ENCODE peak calls at places on chromosomes 7 and 10, in seven cellular contexts. C, W, S, X, J, N and P are unnamed samples.

GRCh38 chr10:17001297-17001744 is 128.3 kb downstream of the CUBN start:
- DNase-seq in C (no peak), W (no peak), S (no peak), X (no peak), J (no peak), N (no peak), P (no peak)

GRCh38 chr7:107934991-107935770 is 44.2 kb downstream of the DLD start:
- DNase-seq in C (no peak), W (no peak), S (no peak), X (no peak), J (peak), N (no peak), P (no peak)

GRCh38 chr7:1236132-1236655 is 3.5 kb downstream of the UNCX start:
- DNase-seq in C (no peak), W (no peak), S (no peak), X (no peak), J (peak), N (no peak), P (no peak)

GRCh38 chr7:142562688-142563087 is 186.6 kb upstream of the PRSS1 start:
- DNase-seq in C (no peak), W (no peak), S (no peak), X (no peak), J (no peak), N (no peak), P (no peak)

GRCh38 chr7:1844336-1844955 is 174.4 kb downstream of the ELFN1 start:
- DNase-seq in C (no peak), W (no peak), S (peak), X (peak), J (no peak), N (no peak), P (no peak)

GRCh38 chr7:96823274-96823673 is 113.6 kb upstream of the SEM1 start:
- DNase-seq in C (no peak), W (no peak), S (no peak), X (no peak), J (no peak), N (no peak), P (no peak)

GRCh38 chr7:150368098-150368883 is at the start of gene REPIN1:
- DNase-seq in C (peak), W (peak), S (peak), X (peak), J (peak), N (peak), P (no peak)

GRCh38 chr10:132019366-132019765 is 37.6 kb upstream of the BNIP3 start:
- DNase-seq in C (no peak), W (no peak), S (no peak), X (peak), J (no peak), N (no peak), P (no peak)

GRCh38 chr10:10591682-10592412 is 425.8 kb upstream of the CELF2 start:
- DNase-seq in C (no peak), W (no peak), S (no peak), X (no peak), J (no peak), N (no peak), P (no peak)

DNA sequence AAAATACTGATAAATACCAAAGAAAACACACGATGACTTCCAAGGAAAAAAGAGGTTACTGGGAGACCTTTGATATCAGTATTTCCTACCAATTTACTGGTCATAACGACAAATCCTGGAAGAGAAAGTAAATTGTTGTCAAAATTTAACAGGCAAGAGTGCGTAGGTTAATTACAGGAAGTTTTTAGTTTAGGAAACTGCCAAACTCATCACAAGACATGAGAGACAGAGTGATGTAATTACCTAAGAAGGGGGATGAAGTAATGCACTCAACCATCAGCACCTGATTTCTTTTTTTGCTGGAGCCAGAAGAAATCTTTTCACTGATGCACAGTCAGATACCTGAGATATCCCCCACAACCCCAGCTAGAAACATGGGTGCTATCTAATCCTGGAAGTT is 16.8 kb downstream of the MACC1 start:
- DNase-seq in C (no peak), W (no peak), S (no peak), X (no peak), J (no peak), N (no peak), P (no peak)
- H3K27ac ChIP-seq in C (peak), W (no peak), S (no peak), X (no peak), J (no peak), N (peak), P (no peak)

GRCh38 chr7:116271980-116272886 is 61.9 kb downstream of the TES start:
- DNase-seq in C (peak), W (peak), S (no peak), X (peak), J (no peak), N (no peak), P (peak)
- TF ChIP-seq POLR2AphosphoS5 in C (peak), W (peak), S (peak), X (peak), J (no peak), N (no peak), P (peak)

GRCh38 chr7:70506463-70506862 is 625.5 kb upstream of the GALNT17 start:
- DNase-seq in C (no peak), W (no peak), S (no peak), X (no peak), J (peak), N (no peak), P (no peak)
- TF ChIP-seq CTCF in C (no peak), W (no peak), S (no peak), X (no peak), J (peak), N (peak), P (no peak)

DNA sequence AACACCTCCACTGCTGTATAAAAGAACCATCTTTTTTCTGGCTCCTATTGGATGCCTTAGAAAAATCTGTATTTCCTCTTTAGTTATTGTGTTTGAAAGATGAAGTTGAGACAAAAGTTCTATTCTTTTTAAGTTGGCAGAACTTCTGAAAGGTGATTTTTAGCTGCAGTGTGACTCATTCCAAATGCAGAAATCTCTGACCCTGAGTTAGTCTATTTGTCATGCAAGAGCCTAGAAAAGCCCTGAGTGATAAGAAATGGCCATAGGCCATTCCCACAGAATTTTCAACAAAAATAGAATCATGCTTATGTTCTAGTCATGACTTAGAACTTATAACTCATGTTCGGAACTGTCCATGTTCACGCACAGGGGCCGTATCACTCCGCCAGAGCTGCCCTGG is 89.1 kb downstream of the EGFR start:
- DNase-seq in C (no peak), W (no peak), S (no peak), X (no peak), J (no peak), N (no peak), P (no peak)
- H3K27ac ChIP-seq in C (no peak), W (peak), S (peak), X (no peak), J (no peak), N (no peak), P (peak)

GRCh38 chr10:61992059-61992460 is 90.6 kb downstream of the ARID5B start:
- DNase-seq in C (no peak), W (no peak), S (no peak), X (no peak), J (no peak), N (no peak), P (no peak)
- TF ChIP-seq POLR2AphosphoS5 in C (no peak), W (no peak), S (no peak), X (peak), J (no peak), N (no peak), P (no peak)

GRCh38 chr7:27160147-27160545 is 3.7 kb upstream of the HOXA7 start:
- DNase-seq in C (peak), W (no peak), S (peak), X (peak), J (no peak), N (no peak), P (no peak)

GRCh38 chr7:27162548-27162848 is 2.8 kb downstream of the HOXA9 start:
- DNase-seq in C (no peak), W (no peak), S (no peak), X (no peak), J (no peak), N (no peak), P (no peak)

GRCh38 chr7:27161721-27162547 is 3.4 kb downstream of the HOXA9 start:
- DNase-seq in C (peak), W (no peak), S (peak), X (peak), J (peak), N (no peak), P (no peak)

GRCh38 chr7:27160546-27161213 is 4.2 kb upstream of the HOXA7 start:
- DNase-seq in C (peak), W (no peak), S (peak), X (peak), J (peak), N (peak), P (no peak)

GRCh38 chr7:27161214-27161720 is 4.1 kb downstream of the HOXA9 start:
- DNase-seq in C (peak), W (no peak), S (peak), X (peak), J (no peak), N (peak), P (no peak)
- TF ChIP-seq CTCF in C (no peak), W (no peak), S (no peak), X (peak), J (no peak), N (no peak), P (no peak)

DNA sequence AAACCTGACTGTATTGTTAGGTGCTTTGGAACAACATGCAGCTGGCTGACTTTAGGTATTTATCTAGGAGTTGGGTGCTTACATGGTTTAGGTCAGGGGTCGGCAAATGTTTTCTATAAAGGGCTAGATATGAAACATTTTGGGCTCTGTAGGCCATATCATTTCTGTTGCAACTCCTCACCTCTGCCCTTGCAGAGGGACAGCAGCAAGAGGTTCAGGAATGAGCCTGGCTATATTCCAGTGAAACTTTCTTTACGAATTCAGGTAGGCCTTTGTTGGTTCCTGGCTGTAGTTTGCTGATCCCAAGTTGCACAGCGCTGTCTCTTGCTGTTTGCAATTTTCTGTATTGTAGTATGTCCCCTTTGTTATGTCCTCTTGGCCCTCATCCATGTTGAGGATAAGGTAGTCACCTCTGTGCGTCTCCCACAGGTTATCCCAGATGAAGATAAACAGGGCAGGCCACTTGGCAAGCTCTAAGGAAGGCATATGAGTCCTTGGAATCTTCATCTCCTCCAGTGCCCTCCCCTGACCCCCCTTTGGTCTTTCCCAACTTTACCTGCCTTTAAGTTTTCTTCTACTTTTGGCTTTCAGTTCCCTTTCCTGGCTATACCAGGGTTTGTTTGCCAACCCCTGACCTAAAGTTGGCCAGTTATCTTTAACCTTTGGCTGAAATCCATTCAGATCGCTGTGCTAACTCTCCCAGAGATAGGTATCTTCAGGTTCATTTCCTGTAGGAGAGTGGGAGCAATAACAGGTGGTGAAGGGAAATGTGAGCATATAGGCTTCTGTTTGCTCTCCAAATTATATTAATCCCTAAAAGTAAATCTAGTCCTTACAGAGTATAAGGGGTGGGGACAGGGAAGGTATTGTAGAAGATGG is 36.1 kb downstream of the SGPL1 start:
- DNase-seq in C (no peak), W (no peak), S (no peak), X (no peak), J (no peak), N (no peak), P (no peak)
- H3K27ac ChIP-seq in C (peak), W (no peak), S (no peak), X (no peak), J (no peak), N (no peak), P (peak)